ENCODE peak calls at places on chromosomes 1 and 21, in four cellular contexts. X is activated CD8-positive, alpha-beta memory T cell treated with anti-CD3 and anti-CD28 coated beads, Interleukin-2, amount 50 U/mL, for 48 hours; O is fibroblast of the aortic adventitia; W is epithelial cell of esophagus. P is an unnamed sample.

GRCh38 chr21:31604591-31605190 is 54.8 kb upstream of the SOD1 start:
- DNase-seq in O (peak; percentile 75), X (peak; percentile 88), W (peak; percentile 72), P (peak; percentile 15)

GRCh38 chr21:36211660-36212512 is 55.3 kb downstream of the DOP1B start:
- DNase-seq in O (peak; percentile 80), W (peak; percentile 59), X (no peak), P (no peak)

GRCh38 chr1:42340093-42340492 is 5.1 kb upstream of the FOXJ3 start:
- DNase-seq in X (no peak), O (no peak), W (peak; percentile 93), P (peak; percentile 100)

GRCh38 chr1:70667771-70668170 is 256.7 kb downstream of the CTH start:
- DNase-seq in W (no peak), X (no peak), O (peak; percentile 13), P (no peak)

GRCh38 chr1:238647877-238648276 is 738.5 kb upstream of the CHRM3 start:
- DNase-seq in W (peak; percentile 87), X (no peak), O (peak; percentile 97), P (no peak)

GRCh38 chr1:190679032-190679431 is 201.4 kb upstream of the BRINP3 start:
- DNase-seq in X (no peak), W (peak; percentile 76), O (no peak), P (no peak)

GRCh38 chr1:225766967-225767413 is 10.6 kb upstream of the SRP9 start:
- DNase-seq in X (no peak), O (peak; percentile 99), W (peak; percentile 60), P (no peak)

GRCh38 chr1:21397813-21398188 is 42.1 kb upstream of the NBPF3 start:
- DNase-seq in W (no peak), O (no peak), X (peak; percentile 63), P (no peak)

GRCh38 chr1:234527346-234527745 is 48.4 kb upstream of the TARBP1 start:
- DNase-seq in W (no peak), O (no peak), X (no peak), P (no peak)

GRCh38 chr1:231799363-231799986 is 172.9 kb downstream of the DISC1 start:
- DNase-seq in O (peak; percentile 33), W (no peak), X (no peak), P (no peak)

GRCh38 chr1:9248341-9249262 is 14.0 kb downstream of the H6PD start:
- DNase-seq in X (no peak), O (no peak), W (no peak), P (no peak)